ENCODE peak calls at places on chromosomes 2 and 18, in four cellular contexts. One of them, this sample, is unnamed.

GRCh38 chr2:216406861-216407260 is 5.4 kb upstream of the SMARCAL1 start:
- DNase-seq in HCT116: no peak
- DNase-seq in heart left ventricle: no peak
- DNase-seq in naive thymus-derived CD4-positive, alpha-beta T cell: no peak
- DNase-seq in this sample: no peak

GRCh38 chr2:65456886-65457285 is 24.5 kb upstream of the SPRED2 start:
- DNase-seq in HCT116: no peak
- DNase-seq in naive thymus-derived CD4-positive, alpha-beta T cell: no peak
- DNase-seq in heart left ventricle: no peak
- DNase-seq in this sample: no peak

GRCh38 chr2:8380573-8380972 is 301.3 kb upstream of the ID2 start:
- DNase-seq in heart left ventricle: no peak
- DNase-seq in naive thymus-derived CD4-positive, alpha-beta T cell: no peak
- DNase-seq in HCT116: no peak
- DNase-seq in this sample: no peak

GRCh38 chr2:120108049-120108448 is 95.2 kb downstream of the EPB41L5 start:
- DNase-seq in naive thymus-derived CD4-positive, alpha-beta T cell: no peak
- DNase-seq in HCT116: no peak
- DNase-seq in heart left ventricle: peak; percentile 43
- DNase-seq in this sample: peak; percentile 16

GRCh38 chr2:60849165-60849564 is 32.2 kb upstream of the REL start:
- DNase-seq in heart left ventricle: no peak
- DNase-seq in HCT116: no peak
- DNase-seq in naive thymus-derived CD4-positive, alpha-beta T cell: no peak
- DNase-seq in this sample: no peak

GRCh38 chr2:240128608-240129144 is 7.4 kb downstream of the COPS9 start:
- DNase-seq in heart left ventricle: no peak
- DNase-seq in HCT116: no peak
- DNase-seq in naive thymus-derived CD4-positive, alpha-beta T cell: no peak
- DNase-seq in this sample: no peak

GRCh38 chr18:48293954-48294893 is 115.0 kb downstream of the ZBTB7C start:
- DNase-seq in HCT116: no peak
- DNase-seq in heart left ventricle: peak; percentile 15
- DNase-seq in naive thymus-derived CD4-positive, alpha-beta T cell: no peak
- DNase-seq in this sample: no peak

GRCh38 chr2:235501663-235502009 is 7.8 kb downstream of the AGAP1 start:
- DNase-seq in HCT116: no peak
- DNase-seq in heart left ventricle: no peak
- DNase-seq in naive thymus-derived CD4-positive, alpha-beta T cell: no peak
- DNase-seq in this sample: no peak

GRCh38 chr2:86368181-86368824 is 30.9 kb upstream of the REEP1 start:
- DNase-seq in HCT116: peak; percentile 33
- DNase-seq in naive thymus-derived CD4-positive, alpha-beta T cell: peak; percentile 44
- DNase-seq in heart left ventricle: no peak
- DNase-seq in this sample: no peak

GRCh38 chr18:58176915-58177717 is 133.1 kb downstream of the NEDD4L start:
- DNase-seq in HCT116: no peak
- DNase-seq in naive thymus-derived CD4-positive, alpha-beta T cell: no peak
- DNase-seq in heart left ventricle: no peak
- DNase-seq in this sample: peak; percentile 81

GRCh38 chr2:238954841-238955521 is 107.1 kb downstream of the TWIST2 start:
- DNase-seq in HCT116: no peak
- DNase-seq in heart left ventricle: no peak
- DNase-seq in naive thymus-derived CD4-positive, alpha-beta T cell: no peak
- DNase-seq in this sample: no peak

GRCh38 chr18:76817888-76818611 is 4.3 kb upstream of the ZNF236 start:
- DNase-seq in heart left ventricle: no peak
- DNase-seq in naive thymus-derived CD4-positive, alpha-beta T cell: no peak
- DNase-seq in HCT116: no peak
- DNase-seq in this sample: no peak

GRCh38 chr2:170950221-170950737 is 21.2 kb downstream of the GORASP2 start:
- DNase-seq in naive thymus-derived CD4-positive, alpha-beta T cell: no peak
- DNase-seq in heart left ventricle: no peak
- DNase-seq in HCT116: no peak
- DNase-seq in this sample: no peak

GRCh38 chr2:105438104-105438929 is 39.5 kb upstream of the FHL2 start:
- DNase-seq in HCT116: no peak
- DNase-seq in heart left ventricle: peak; percentile 84
- DNase-seq in naive thymus-derived CD4-positive, alpha-beta T cell: no peak
- DNase-seq in this sample: no peak

GRCh38 chr2:14634223-14634884 is 1.8 kb downstream of the LRATD1 start:
- DNase-seq in HCT116: no peak
- DNase-seq in naive thymus-derived CD4-positive, alpha-beta T cell: no peak
- DNase-seq in heart left ventricle: peak; percentile 63
- DNase-seq in this sample: peak; percentile 27

GRCh38 chr2:240686460-240686859 is 3.8 kb upstream of the AQP12B start:
- DNase-seq in naive thymus-derived CD4-positive, alpha-beta T cell: no peak
- DNase-seq in HCT116: no peak
- DNase-seq in heart left ventricle: no peak
- DNase-seq in this sample: no peak

GRCh38 chr2:236887519-236887918 is 198.2 kb upstream of the COPS8 start:
- DNase-seq in HCT116: no peak
- DNase-seq in heart left ventricle: no peak
- DNase-seq in naive thymus-derived CD4-positive, alpha-beta T cell: no peak
- DNase-seq in this sample: peak; percentile 4

GRCh38 chr2:236888766-236889035 is 197.0 kb upstream of the COPS8 start:
- DNase-seq in naive thymus-derived CD4-positive, alpha-beta T cell: no peak
- DNase-seq in heart left ventricle: no peak
- DNase-seq in HCT116: no peak
- DNase-seq in this sample: no peak

GRCh38 chr2:236889081-236889780 is 196.5 kb upstream of the COPS8 start:
- DNase-seq in heart left ventricle: no peak
- DNase-seq in naive thymus-derived CD4-positive, alpha-beta T cell: no peak
- DNase-seq in HCT116: no peak
- DNase-seq in this sample: no peak

GRCh38 chr2:236889791-236890704 is 195.6 kb upstream of the COPS8 start:
- DNase-seq in heart left ventricle: no peak
- DNase-seq in HCT116: no peak
- DNase-seq in naive thymus-derived CD4-positive, alpha-beta T cell: no peak
- DNase-seq in this sample: no peak

DNA sequence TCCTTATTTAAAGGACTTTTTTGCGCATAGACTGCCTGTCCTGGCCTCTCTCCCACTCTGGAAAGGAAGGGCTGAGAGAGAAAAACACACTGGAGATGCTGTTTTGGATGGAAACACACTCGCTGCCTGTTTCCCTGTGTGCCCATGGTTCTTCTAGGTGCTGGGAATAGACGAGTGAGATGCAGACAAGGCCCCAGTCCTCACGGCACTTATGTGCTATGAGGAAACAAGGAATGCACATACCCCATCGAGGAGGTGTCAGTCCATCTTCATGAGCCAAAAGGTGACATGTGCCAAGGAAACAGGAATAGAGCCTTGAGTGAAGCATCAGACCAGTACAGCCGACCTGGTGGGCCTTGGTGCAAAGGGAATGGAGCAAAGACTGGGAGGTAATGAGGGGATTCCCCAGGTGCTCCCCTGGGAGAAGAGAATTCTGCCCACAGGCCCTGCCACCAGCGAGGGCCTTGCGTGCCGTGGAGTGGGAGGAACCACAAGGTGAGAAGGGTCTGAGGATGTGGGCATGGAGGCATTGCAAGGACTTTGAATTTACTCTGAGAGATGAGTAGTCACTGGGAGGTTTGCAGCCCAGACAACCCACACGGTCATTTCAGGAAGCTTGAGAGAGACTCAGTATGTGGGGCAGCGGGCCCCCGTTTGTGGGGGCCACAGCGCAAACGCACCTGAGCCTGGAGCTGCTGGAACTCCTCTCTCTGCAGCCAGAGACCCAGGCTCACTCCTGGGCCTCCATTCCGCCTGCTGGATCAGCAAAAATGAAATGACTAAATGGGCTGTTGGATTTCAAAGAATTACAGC is 197.5 kb upstream of the COPS8 start:
- DNase-seq in heart left ventricle: no peak
- DNase-seq in HCT116: no peak
- DNase-seq in naive thymus-derived CD4-positive, alpha-beta T cell: no peak
- DNase-seq in this sample: no peak
- H3K4me3 ChIP-seq in heart left ventricle: no peak overlapping the region
- H3K4me3 ChIP-seq in HCT116: no peak overlapping the region
- H3K4me3 ChIP-seq in naive thymus-derived CD4-positive, alpha-beta T cell: no peak overlapping the region
- H3K4me3 ChIP-seq in this sample: no peak overlapping the region

GRCh38 chr2:227933891-227934290 is 62.5 kb downstream of the DAW1 start:
- DNase-seq in HCT116: no peak
- DNase-seq in naive thymus-derived CD4-positive, alpha-beta T cell: no peak
- DNase-seq in heart left ventricle: no peak
- DNase-seq in this sample: no peak

GRCh38 chr2:227932001-227932400 is 60.6 kb downstream of the DAW1 start:
- DNase-seq in naive thymus-derived CD4-positive, alpha-beta T cell: no peak
- DNase-seq in HCT116: no peak
- DNase-seq in heart left ventricle: no peak
- DNase-seq in this sample: no peak

GRCh38 chr2:227932403-227932802 is 61.0 kb downstream of the DAW1 start:
- DNase-seq in heart left ventricle: no peak
- DNase-seq in naive thymus-derived CD4-positive, alpha-beta T cell: no peak
- DNase-seq in HCT116: no peak
- DNase-seq in this sample: no peak
- H3K27ac ChIP-seq in heart left ventricle: no peak overlapping the region
- H3K27ac ChIP-seq in naive thymus-derived CD4-positive, alpha-beta T cell: no peak overlapping the region
- H3K27ac ChIP-seq in HCT116: no peak overlapping the region
- H3K27ac ChIP-seq in this sample: no peak overlapping the region

GRCh38 chr2:218882866-218883366 is 2.3 kb downstream of the WNT10A start:
- DNase-seq in HCT116: no peak
- DNase-seq in heart left ventricle: no peak
- DNase-seq in naive thymus-derived CD4-positive, alpha-beta T cell: no peak
- DNase-seq in this sample: no peak

GRCh38 chr2:218881744-218882462 is 1.3 kb downstream of the WNT10A start:
- DNase-seq in naive thymus-derived CD4-positive, alpha-beta T cell: no peak
- DNase-seq in heart left ventricle: no peak
- DNase-seq in HCT116: no peak
- DNase-seq in this sample: no peak

GRCh38 chr2:218884519-218884918 is 3.9 kb downstream of the WNT10A start:
- DNase-seq in HCT116: no peak
- DNase-seq in naive thymus-derived CD4-positive, alpha-beta T cell: no peak
- DNase-seq in heart left ventricle: no peak
- DNase-seq in this sample: no peak

GRCh38 chr2:218882463-218882821 is 1.8 kb downstream of the WNT10A start:
- DNase-seq in heart left ventricle: no peak
- DNase-seq in HCT116: no peak
- DNase-seq in naive thymus-derived CD4-positive, alpha-beta T cell: no peak
- DNase-seq in this sample: no peak

DNA sequence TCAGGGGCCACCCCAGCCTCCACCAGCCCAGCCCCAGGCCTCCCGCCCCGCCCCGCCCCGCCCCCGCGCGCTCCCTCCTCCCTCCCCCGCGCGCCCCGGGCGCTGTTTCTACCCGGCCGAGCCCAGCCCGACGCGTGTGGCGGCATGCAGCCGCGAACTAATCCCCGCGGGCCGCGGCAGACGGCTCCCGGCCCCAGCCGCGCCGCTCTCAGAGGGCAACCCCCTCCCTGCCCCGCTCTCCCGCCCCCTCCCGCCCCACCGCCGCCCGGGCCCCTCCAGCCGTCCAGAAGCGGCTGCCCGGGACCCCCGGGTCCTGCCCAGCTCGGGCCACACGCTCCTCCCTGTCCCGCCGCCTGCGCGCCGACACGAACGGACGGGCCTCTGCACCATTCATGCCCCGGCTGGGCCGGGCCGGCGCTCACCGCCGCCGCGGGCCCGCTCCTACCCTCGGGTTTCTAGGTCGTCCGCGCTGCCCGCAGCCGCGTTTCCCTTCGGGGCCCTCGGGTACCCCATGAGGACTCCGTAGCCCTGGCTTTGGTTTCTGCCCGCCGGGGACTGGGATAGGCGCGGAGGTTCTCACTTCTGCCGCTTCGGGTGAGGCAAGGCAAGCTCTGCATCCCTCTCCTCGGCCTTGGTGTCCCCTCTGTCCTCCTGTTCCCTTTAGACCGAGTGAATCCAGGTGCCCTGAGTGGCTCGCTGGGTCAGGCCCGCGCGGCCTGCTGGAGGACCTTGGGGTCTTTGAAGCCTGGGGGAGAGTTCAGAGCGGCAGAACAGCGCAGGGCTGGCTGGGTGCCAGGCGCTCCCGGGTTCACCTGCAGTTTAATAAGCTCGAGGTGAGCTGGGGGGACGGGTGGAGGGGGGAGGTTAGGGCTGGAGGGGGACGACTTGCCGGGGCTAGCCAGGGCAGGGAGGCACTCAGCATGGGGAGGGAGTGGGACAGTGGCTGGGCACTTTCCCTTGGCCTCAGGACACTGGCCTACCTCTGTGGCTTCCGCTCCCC is 3.1 kb downstream of the WNT10A start:
- DNase-seq in HCT116: no peak
- DNase-seq in heart left ventricle: no peak
- DNase-seq in naive thymus-derived CD4-positive, alpha-beta T cell: no peak
- DNase-seq in this sample: no peak
- H3K4me3 ChIP-seq in HCT116: peak overlapping the region; percentile 63
- H3K4me3 ChIP-seq in heart left ventricle: peak overlapping the region; percentile 51
- H3K4me3 ChIP-seq in naive thymus-derived CD4-positive, alpha-beta T cell: peak overlapping the region; percentile 27
- H3K4me3 ChIP-seq in this sample: no peak overlapping the region

DNA sequence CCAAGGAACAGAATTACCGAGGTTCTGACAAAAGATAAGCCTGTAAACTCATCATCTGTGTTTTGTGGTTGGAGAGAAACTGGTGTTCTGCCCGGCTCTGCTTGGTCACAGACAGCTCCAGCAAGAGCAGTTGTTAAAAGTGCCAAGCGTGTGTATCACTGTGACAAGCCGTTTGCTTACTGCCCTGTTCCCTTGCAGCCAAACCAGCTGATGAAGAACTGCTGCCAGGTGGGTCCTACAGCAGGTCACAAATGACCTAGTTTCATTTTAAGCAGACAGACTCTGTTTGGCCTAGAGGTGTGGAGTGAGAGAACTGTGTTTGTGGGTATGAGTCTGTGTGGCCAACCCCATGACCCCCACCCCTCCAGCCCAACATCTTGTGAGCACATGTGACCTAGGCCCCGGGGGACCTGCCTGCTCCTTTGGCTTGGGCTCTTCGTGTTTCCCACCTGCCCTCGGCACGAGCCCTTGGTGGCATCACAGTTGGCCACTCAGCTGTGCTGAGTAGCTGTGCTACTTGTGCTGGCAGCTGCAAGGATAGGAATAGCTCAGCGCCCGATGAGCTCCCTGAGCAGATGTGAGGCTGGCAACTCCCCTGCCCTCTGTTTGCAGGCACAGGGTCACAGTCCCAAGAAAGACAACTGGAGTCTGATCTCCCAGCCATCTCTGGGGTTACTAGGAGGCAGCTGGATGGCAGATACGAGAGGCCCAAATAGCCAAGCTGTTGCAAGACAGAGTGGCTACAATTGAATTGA is 9.7 kb downstream of the OXER1 start:
- DNase-seq in HCT116: no peak
- DNase-seq in heart left ventricle: no peak
- DNase-seq in naive thymus-derived CD4-positive, alpha-beta T cell: no peak
- DNase-seq in this sample: no peak
- H3K27ac ChIP-seq in HCT116: no peak overlapping the region
- H3K27ac ChIP-seq in heart left ventricle: no peak overlapping the region
- H3K27ac ChIP-seq in naive thymus-derived CD4-positive, alpha-beta T cell: no peak overlapping the region
- H3K27ac ChIP-seq in this sample: no peak overlapping the region

GRCh38 chr2:101340141-101340541 is 31.6 kb upstream of the RNF149 start:
- DNase-seq in naive thymus-derived CD4-positive, alpha-beta T cell: no peak
- DNase-seq in heart left ventricle: no peak
- DNase-seq in HCT116: no peak
- DNase-seq in this sample: no peak
- H3K4me3 ChIP-seq in naive thymus-derived CD4-positive, alpha-beta T cell: no peak overlapping the region
- H3K4me3 ChIP-seq in heart left ventricle: no peak overlapping the region
- H3K4me3 ChIP-seq in HCT116: no peak overlapping the region
- H3K4me3 ChIP-seq in this sample: no peak overlapping the region

This sample was measured in AG04450.